ENCODE peak calls at places on chromosomes 4 and X, in six cellular contexts. G is uterus, B is HFF-Myc, N is stomach, Q is colonic mucosa, D is fibroblast of lung. V is an unnamed sample.

GRCh38 chrX:31497086-31497485 is 425.2 kb upstream of the FTHL17 start:
- DNase-seq in B (no peak), Q (no peak), D (peak; percentile 71), G (no peak), N (no peak), V (no peak)

GRCh38 chrX:153741446-153741845 is 16.8 kb downstream of the ABCD1 start:
- DNase-seq in Q (no peak), N (no peak), D (no peak), B (no peak), G (no peak), V (no peak)

GRCh38 chrX:71367396-71367795 is 1.2 kb downstream of the TAF1 start:
- DNase-seq in B (no peak), N (no peak), D (peak; percentile 7), G (no peak), Q (no peak), V (peak; percentile 7)

GRCh38 chr4:187286536-187286935 is 562.9 kb upstream of the FAT1 start:
- DNase-seq in D (peak; percentile 50), N (no peak), G (no peak), Q (no peak), B (no peak), V (no peak)

GRCh38 chrX:71222929-71223328 is at the start of gene GJB1:
- DNase-seq in D (no peak), Q (no peak), G (no peak), B (no peak), N (no peak), V (no peak)

GRCh38 chrX:124518888-124519287 is 172.5 kb downstream of the SH2D1A start:
- DNase-seq in D (peak; percentile 50), G (no peak), N (no peak), B (no peak), Q (no peak), V (no peak)

GRCh38 chr4:1767770-1768366 is 25.2 kb upstream of the FGFR3 start:
- DNase-seq in B (no peak), N (peak; percentile 47), D (peak; percentile 20), G (no peak), Q (peak; percentile 45), V (peak; percentile 80)

GRCh38 chr4:188016754-188017153 is 21.2 kb downstream of the ZFP42 start:
- DNase-seq in B (no peak), N (no peak), Q (no peak), G (no peak), D (no peak), V (peak; percentile 85)

GRCh38 chr4:110869862-110870577 is 247.1 kb upstream of the PITX2 start:
- DNase-seq in G (no peak), B (no peak), Q (no peak), N (no peak), D (no peak), V (no peak)

GRCh38 chr4:140609548-140610425 is 41.0 kb upstream of the UCP1 start:
- DNase-seq in G (no peak), N (no peak), D (peak; percentile 36), B (peak; percentile 36), Q (no peak), V (peak; percentile 51)

GRCh38 chrX:29490606-29491005 is 724.8 kb upstream of the MAGEB2 start:
- DNase-seq in N (no peak), Q (no peak), G (no peak), D (no peak), B (no peak), V (no peak)

GRCh38 chr4:118969359-118969758 is 80.7 kb downstream of the SYNPO2 start:
- DNase-seq in N (peak; percentile 36), Q (peak; percentile 44), G (peak; percentile 73), D (peak; percentile 68), B (peak; percentile 66), V (peak; percentile 44)

GRCh38 chrX:154696328-154697045 is 43.1 kb upstream of the CTAG2 start:
- DNase-seq in G (no peak), N (no peak), Q (no peak), D (peak; percentile 69), B (no peak), V (no peak)

GRCh38 chr4:46648088-46648744 is 258.3 kb upstream of the GABRA2 start:
- DNase-seq in G (no peak), N (no peak), Q (peak; percentile 19), B (no peak), D (peak; percentile 1), V (peak; percentile 97)

GRCh38 chr4:76989391-76990061 is 40.0 kb downstream of the SEPTIN11 start:
- DNase-seq in B (no peak), N (no peak), G (no peak), Q (no peak), D (no peak), V (no peak)

GRCh38 chr4:145102619-145103018 is 4.5 kb downstream of the ABCE1 start:
- DNase-seq in N (no peak), D (no peak), Q (no peak), B (no peak), G (no peak), V (peak; percentile 21)
- H3K4me3 ChIP-seq in N (no peak overlapping the region), D (no peak overlapping the region), Q (no peak overlapping the region), B (peak overlapping the region; percentile 62), G (no peak overlapping the region), V (no peak overlapping the region)

GRCh38 chr4:113979157-113979972 is at the start of gene ARSJ:
- DNase-seq in N (peak; percentile 56), Q (peak; percentile 63), D (peak; percentile 86), B (peak; percentile 63), G (peak; percentile 66), V (peak; percentile 89)

GRCh38 chr4:113978105-113978504 is 1.3 kb downstream of the ARSJ start:
- DNase-seq in G (no peak), B (no peak), Q (no peak), N (no peak), D (no peak), V (no peak)

GRCh38 chr4:113976937-113977855 is 2.3 kb downstream of the ARSJ start:
- DNase-seq in B (no peak), Q (no peak), D (peak; percentile 50), N (no peak), G (no peak), V (no peak)

GRCh38 chr4:113979973-113980615 is 647 bp upstream of the ARSJ start:
- DNase-seq in D (peak; percentile 68), B (no peak), G (no peak), Q (no peak), N (no peak), V (peak; percentile 81)

DNA sequence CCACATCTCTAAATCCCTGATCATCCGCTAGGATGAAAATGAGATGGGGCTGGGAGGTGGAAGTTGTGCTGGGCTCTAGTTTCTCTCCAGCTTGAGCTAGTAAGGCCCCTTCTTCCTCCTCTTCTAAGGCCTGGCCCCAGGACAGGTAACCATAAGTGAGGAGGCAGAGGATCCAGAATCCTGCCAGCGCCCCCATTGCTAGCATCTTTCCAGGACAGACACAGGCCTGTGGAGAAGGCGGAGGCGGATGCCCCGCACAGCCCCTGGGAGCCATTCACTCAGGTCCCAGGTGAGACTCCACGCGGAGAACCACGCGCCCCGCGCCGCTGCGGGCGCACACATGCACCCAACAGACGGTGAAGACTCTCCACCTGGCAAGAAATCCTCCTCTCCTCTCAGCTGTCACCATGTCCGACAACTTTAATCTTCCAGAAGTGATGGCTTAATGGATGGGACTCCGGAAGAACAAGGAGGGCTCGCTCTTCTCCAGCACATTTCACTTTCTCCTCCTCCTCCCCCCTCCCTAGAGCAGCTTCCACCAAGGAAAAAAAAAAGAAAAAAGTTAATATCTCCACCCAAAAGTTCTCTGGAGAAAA is 788 bp downstream of the ARSJ start:
- DNase-seq in B (no peak), G (peak; percentile 36), Q (no peak), N (no peak), D (peak; percentile 43), V (peak; percentile 55)
- H3K4me3 ChIP-seq in B (peak overlapping the region; percentile 92), G (peak overlapping the region; percentile 49), Q (peak overlapping the region; percentile 68), N (peak overlapping the region; percentile 62), D (peak overlapping the region; percentile 78), V (peak overlapping the region; percentile 84)

DNA sequence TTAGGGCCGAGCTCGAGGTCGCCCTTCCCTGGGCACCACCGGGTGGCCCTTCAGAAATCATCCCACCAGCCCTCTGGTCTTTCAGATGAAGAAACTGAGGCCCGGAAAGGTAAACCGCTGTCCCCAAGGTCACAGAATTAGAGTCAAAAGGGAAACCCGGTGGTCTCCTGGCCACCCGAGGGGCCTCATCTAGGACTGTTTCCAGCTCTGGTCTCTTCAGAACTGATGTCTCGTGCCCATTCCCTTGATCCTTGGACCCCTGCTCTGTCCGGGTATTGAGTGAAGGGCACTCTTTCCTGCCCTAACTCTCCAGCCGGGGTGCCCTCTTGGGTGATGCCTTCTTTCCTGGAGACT is 841 bp downstream of the HTRA3 start:
- DNase-seq in Q (no peak), N (no peak), G (no peak), B (no peak), D (no peak), V (no peak)
- H3K4me3 ChIP-seq in Q (peak overlapping the region; percentile 28), N (peak overlapping the region; percentile 54), G (peak overlapping the region; percentile 54), B (peak overlapping the region; percentile 36), D (no peak overlapping the region), V (no peak overlapping the region)

DNA sequence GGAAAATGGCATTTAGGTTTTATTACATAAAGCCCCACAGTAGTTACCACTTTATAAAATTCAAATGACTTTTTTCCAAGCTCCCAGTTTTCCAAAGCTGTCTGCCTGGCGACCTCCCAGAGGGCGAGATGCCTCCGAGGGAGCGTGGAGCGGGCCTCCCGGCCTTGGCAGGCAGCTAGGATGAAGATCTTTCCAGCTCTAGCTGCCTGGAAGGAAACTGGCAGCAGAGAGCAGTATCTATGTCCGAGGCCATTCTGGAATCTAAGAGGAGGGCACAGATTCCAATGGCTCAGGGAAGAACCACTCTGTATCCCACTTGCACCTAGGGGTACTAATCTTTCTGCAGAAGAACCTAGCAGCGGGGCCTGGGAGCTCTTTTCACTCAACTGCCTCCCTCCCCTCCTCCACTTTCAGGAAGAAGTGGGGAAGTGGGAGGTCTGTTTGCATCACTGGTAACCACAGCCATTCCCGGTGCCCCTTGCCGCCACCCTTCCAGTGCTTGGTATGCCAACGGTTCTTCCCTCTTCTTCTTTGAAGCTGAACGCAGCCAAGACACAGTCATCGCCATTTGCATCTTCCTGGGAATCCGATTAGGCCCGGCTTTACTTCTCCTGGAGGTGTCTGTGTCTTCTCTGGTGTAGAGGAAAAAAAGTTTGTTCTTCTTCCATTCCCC is 47.4 kb upstream of the RBPJ start:
- DNase-seq in B (no peak), G (peak; percentile 37), D (no peak), Q (no peak), N (no peak), V (peak; percentile 43)
- H3K4me3 ChIP-seq in B (no peak overlapping the region), G (no peak overlapping the region), D (no peak overlapping the region), Q (no peak overlapping the region), N (no peak overlapping the region), V (no peak overlapping the region)

GRCh38 chrX:77899081-77899828 is at the start of gene COX7B:
- DNase-seq in N (peak; percentile 64), G (peak; percentile 56), B (peak; percentile 92), Q (peak; percentile 75), D (peak; percentile 92), V (peak; percentile 99)

GRCh38 chrX:77892887-77893286 is 2.3 kb downstream of the MAGT1 start:
- DNase-seq in G (no peak), B (no peak), D (no peak), Q (no peak), N (no peak), V (no peak)

GRCh38 chrX:77894921-77895886 is at the start of gene MAGT1:
- DNase-seq in B (peak; percentile 83), Q (peak; percentile 91), D (peak; percentile 94), G (peak; percentile 89), N (peak; percentile 91), V (peak; percentile 98)

DNA sequence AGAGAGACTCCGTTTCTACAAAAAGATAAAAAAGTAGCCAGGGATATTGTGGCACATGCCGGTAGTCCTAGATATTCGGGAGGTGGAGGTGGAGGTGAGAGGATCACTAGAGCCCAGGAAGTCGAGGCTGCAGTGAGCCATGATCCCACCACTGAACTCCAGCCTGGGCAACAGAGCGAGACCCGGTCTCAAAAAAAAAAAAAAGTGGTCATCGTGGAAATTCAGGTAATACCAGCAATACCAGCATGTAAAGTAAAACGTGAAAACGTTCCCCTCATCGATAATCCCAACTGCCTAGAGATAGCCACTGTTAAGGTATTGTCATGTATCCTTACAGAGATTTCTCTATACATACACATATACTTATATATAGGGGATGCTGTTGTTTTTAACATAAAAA is 1.5 kb downstream of the MAGT1 start:
- DNase-seq in B (no peak), N (no peak), Q (no peak), D (no peak), G (no peak), V (no peak)
- H3K4me3 ChIP-seq in B (peak overlapping the region; percentile 73), N (no peak overlapping the region), Q (no peak overlapping the region), D (peak overlapping the region; percentile 80), G (no peak overlapping the region), V (no peak overlapping the region)

V was measured in mesendoderm.